ENCODE peak calls at places on chromosome 2, in eight cellular contexts. One of them, this sample, is unnamed.

GRCh38 chr2:201781583-201782051 is 884 bp upstream of the ALS2 start:
- DNase-seq in activated naive CD4-positive, alpha-beta T cell: no peak
- DNase-seq in activated CD8-positive, alpha-beta memory T cell treated with anti-CD3 and anti-CD28 coated beads for 4 hours: no peak
- DNase-seq in DMS79 treated with DMSO at 0.1 percent for 48 hours: peak
- DNase-seq in fibroblast of lung: no peak
- DNase-seq in AG04450: no peak
- DNase-seq in stimulated activated CD8-positive, alpha-beta memory T cell treated with anti-CD3 and anti-CD28 coated beads, Interleukin-12 subunit alpha, Interleukin-12 subunit beta, amount 100 ng/mL, for 4 hours: no peak
- DNase-seq in HTR-8/SVneo: no peak
- DNase-seq in this sample: no peak

GRCh38 chr2:226357816-226358215 is 441.8 kb downstream of the IRS1 start:
- DNase-seq in HTR-8/SVneo: no peak
- DNase-seq in stimulated activated CD8-positive, alpha-beta memory T cell treated with anti-CD3 and anti-CD28 coated beads, Interleukin-12 subunit alpha, Interleukin-12 subunit beta, amount 100 ng/mL, for 4 hours: no peak
- DNase-seq in fibroblast of lung: no peak
- DNase-seq in DMS79 treated with DMSO at 0.1 percent for 48 hours: no peak
- DNase-seq in AG04450: no peak
- DNase-seq in activated CD8-positive, alpha-beta memory T cell treated with anti-CD3 and anti-CD28 coated beads for 4 hours: no peak
- DNase-seq in activated naive CD4-positive, alpha-beta T cell: no peak
- DNase-seq in this sample: no peak

GRCh38 chr2:70078384-70078783 is 8.9 kb upstream of the PCBP1 start:
- DNase-seq in stimulated activated CD8-positive, alpha-beta memory T cell treated with anti-CD3 and anti-CD28 coated beads, Interleukin-12 subunit alpha, Interleukin-12 subunit beta, amount 100 ng/mL, for 4 hours: no peak
- DNase-seq in AG04450: no peak
- DNase-seq in activated CD8-positive, alpha-beta memory T cell treated with anti-CD3 and anti-CD28 coated beads for 4 hours: no peak
- DNase-seq in fibroblast of lung: no peak
- DNase-seq in activated naive CD4-positive, alpha-beta T cell: no peak
- DNase-seq in HTR-8/SVneo: no peak
- DNase-seq in DMS79 treated with DMSO at 0.1 percent for 48 hours: no peak
- DNase-seq in this sample: no peak

GRCh38 chr2:30209227-30209626 is 22.1 kb upstream of the LBH start:
- DNase-seq in stimulated activated CD8-positive, alpha-beta memory T cell treated with anti-CD3 and anti-CD28 coated beads, Interleukin-12 subunit alpha, Interleukin-12 subunit beta, amount 100 ng/mL, for 4 hours: no peak
- DNase-seq in fibroblast of lung: no peak
- DNase-seq in HTR-8/SVneo: no peak
- DNase-seq in AG04450: no peak
- DNase-seq in activated CD8-positive, alpha-beta memory T cell treated with anti-CD3 and anti-CD28 coated beads for 4 hours: no peak
- DNase-seq in activated naive CD4-positive, alpha-beta T cell: no peak
- DNase-seq in DMS79 treated with DMSO at 0.1 percent for 48 hours: no peak
- DNase-seq in this sample: no peak

GRCh38 chr2:5070257-5070656 is 621.9 kb upstream of the SOX11 start:
- DNase-seq in DMS79 treated with DMSO at 0.1 percent for 48 hours: peak
- DNase-seq in activated CD8-positive, alpha-beta memory T cell treated with anti-CD3 and anti-CD28 coated beads for 4 hours: no peak
- DNase-seq in AG04450: no peak
- DNase-seq in fibroblast of lung: no peak
- DNase-seq in HTR-8/SVneo: no peak
- DNase-seq in activated naive CD4-positive, alpha-beta T cell: no peak
- DNase-seq in stimulated activated CD8-positive, alpha-beta memory T cell treated with anti-CD3 and anti-CD28 coated beads, Interleukin-12 subunit alpha, Interleukin-12 subunit beta, amount 100 ng/mL, for 4 hours: no peak
- DNase-seq in this sample: no peak

GRCh38 chr2:199118701-199119241 is 339.0 kb downstream of the SATB2 start:
- DNase-seq in DMS79 treated with DMSO at 0.1 percent for 48 hours: no peak
- DNase-seq in fibroblast of lung: peak
- DNase-seq in activated naive CD4-positive, alpha-beta T cell: no peak
- DNase-seq in AG04450: no peak
- DNase-seq in activated CD8-positive, alpha-beta memory T cell treated with anti-CD3 and anti-CD28 coated beads for 4 hours: no peak
- DNase-seq in HTR-8/SVneo: no peak
- DNase-seq in stimulated activated CD8-positive, alpha-beta memory T cell treated with anti-CD3 and anti-CD28 coated beads, Interleukin-12 subunit alpha, Interleukin-12 subunit beta, amount 100 ng/mL, for 4 hours: no peak
- DNase-seq in this sample: no peak

GRCh38 chr2:167890739-167891138 is 356.7 kb downstream of the STK39 start:
- DNase-seq in activated naive CD4-positive, alpha-beta T cell: no peak
- DNase-seq in stimulated activated CD8-positive, alpha-beta memory T cell treated with anti-CD3 and anti-CD28 coated beads, Interleukin-12 subunit alpha, Interleukin-12 subunit beta, amount 100 ng/mL, for 4 hours: no peak
- DNase-seq in activated CD8-positive, alpha-beta memory T cell treated with anti-CD3 and anti-CD28 coated beads for 4 hours: no peak
- DNase-seq in HTR-8/SVneo: no peak
- DNase-seq in AG04450: no peak
- DNase-seq in DMS79 treated with DMSO at 0.1 percent for 48 hours: peak
- DNase-seq in fibroblast of lung: no peak
- DNase-seq in this sample: no peak

GRCh38 chr2:216404010-216404618 is 8.2 kb upstream of the SMARCAL1 start:
- DNase-seq in activated CD8-positive, alpha-beta memory T cell treated with anti-CD3 and anti-CD28 coated beads for 4 hours: peak
- DNase-seq in activated naive CD4-positive, alpha-beta T cell: no peak
- DNase-seq in DMS79 treated with DMSO at 0.1 percent for 48 hours: peak
- DNase-seq in HTR-8/SVneo: no peak
- DNase-seq in fibroblast of lung: no peak
- DNase-seq in stimulated activated CD8-positive, alpha-beta memory T cell treated with anti-CD3 and anti-CD28 coated beads, Interleukin-12 subunit alpha, Interleukin-12 subunit beta, amount 100 ng/mL, for 4 hours: no peak
- DNase-seq in AG04450: no peak
- DNase-seq in this sample: peak

GRCh38 chr2:32168513-32168912 is 2.8 kb downstream of the SLC30A6 start:
- DNase-seq in stimulated activated CD8-positive, alpha-beta memory T cell treated with anti-CD3 and anti-CD28 coated beads, Interleukin-12 subunit alpha, Interleukin-12 subunit beta, amount 100 ng/mL, for 4 hours: no peak
- DNase-seq in DMS79 treated with DMSO at 0.1 percent for 48 hours: peak
- DNase-seq in activated naive CD4-positive, alpha-beta T cell: no peak
- DNase-seq in HTR-8/SVneo: no peak
- DNase-seq in fibroblast of lung: no peak
- DNase-seq in AG04450: no peak
- DNase-seq in activated CD8-positive, alpha-beta memory T cell treated with anti-CD3 and anti-CD28 coated beads for 4 hours: no peak
- DNase-seq in this sample: no peak

GRCh38 chr2:206805922-206806607 is 40.7 kb downstream of the FASTKD2 start:
- DNase-seq in activated naive CD4-positive, alpha-beta T cell: no peak
- DNase-seq in DMS79 treated with DMSO at 0.1 percent for 48 hours: no peak
- DNase-seq in fibroblast of lung: no peak
- DNase-seq in HTR-8/SVneo: no peak
- DNase-seq in activated CD8-positive, alpha-beta memory T cell treated with anti-CD3 and anti-CD28 coated beads for 4 hours: no peak
- DNase-seq in stimulated activated CD8-positive, alpha-beta memory T cell treated with anti-CD3 and anti-CD28 coated beads, Interleukin-12 subunit alpha, Interleukin-12 subunit beta, amount 100 ng/mL, for 4 hours: no peak
- DNase-seq in AG04450: no peak
- DNase-seq in this sample: no peak

GRCh38 chr2:50749226-50749625 is 282.7 kb downstream of the NRXN1 start:
- DNase-seq in AG04450: no peak
- DNase-seq in DMS79 treated with DMSO at 0.1 percent for 48 hours: no peak
- DNase-seq in fibroblast of lung: peak
- DNase-seq in HTR-8/SVneo: no peak
- DNase-seq in activated CD8-positive, alpha-beta memory T cell treated with anti-CD3 and anti-CD28 coated beads for 4 hours: no peak
- DNase-seq in activated naive CD4-positive, alpha-beta T cell: no peak
- DNase-seq in stimulated activated CD8-positive, alpha-beta memory T cell treated with anti-CD3 and anti-CD28 coated beads, Interleukin-12 subunit alpha, Interleukin-12 subunit beta, amount 100 ng/mL, for 4 hours: no peak
- DNase-seq in this sample: no peak

GRCh38 chr2:106314427-106314826 is 120.3 kb upstream of the UXS1 start:
- DNase-seq in fibroblast of lung: no peak
- DNase-seq in HTR-8/SVneo: no peak
- DNase-seq in DMS79 treated with DMSO at 0.1 percent for 48 hours: no peak
- DNase-seq in AG04450: no peak
- DNase-seq in stimulated activated CD8-positive, alpha-beta memory T cell treated with anti-CD3 and anti-CD28 coated beads, Interleukin-12 subunit alpha, Interleukin-12 subunit beta, amount 100 ng/mL, for 4 hours: no peak
- DNase-seq in activated CD8-positive, alpha-beta memory T cell treated with anti-CD3 and anti-CD28 coated beads for 4 hours: no peak
- DNase-seq in activated naive CD4-positive, alpha-beta T cell: no peak
- DNase-seq in this sample: no peak

GRCh38 chr2:26581991-26582842 is 58.9 kb downstream of the CIB4 start:
- DNase-seq in stimulated activated CD8-positive, alpha-beta memory T cell treated with anti-CD3 and anti-CD28 coated beads, Interleukin-12 subunit alpha, Interleukin-12 subunit beta, amount 100 ng/mL, for 4 hours: no peak
- DNase-seq in activated CD8-positive, alpha-beta memory T cell treated with anti-CD3 and anti-CD28 coated beads for 4 hours: no peak
- DNase-seq in AG04450: no peak
- DNase-seq in fibroblast of lung: no peak
- DNase-seq in HTR-8/SVneo: no peak
- DNase-seq in activated naive CD4-positive, alpha-beta T cell: no peak
- DNase-seq in DMS79 treated with DMSO at 0.1 percent for 48 hours: no peak
- DNase-seq in this sample: no peak

GRCh38 chr2:219285894-219286425 is 6.8 kb downstream of the DNAJB2 start:
- DNase-seq in activated CD8-positive, alpha-beta memory T cell treated with anti-CD3 and anti-CD28 coated beads for 4 hours: no peak
- DNase-seq in DMS79 treated with DMSO at 0.1 percent for 48 hours: no peak
- DNase-seq in HTR-8/SVneo: no peak
- DNase-seq in fibroblast of lung: peak
- DNase-seq in AG04450: peak
- DNase-seq in stimulated activated CD8-positive, alpha-beta memory T cell treated with anti-CD3 and anti-CD28 coated beads, Interleukin-12 subunit alpha, Interleukin-12 subunit beta, amount 100 ng/mL, for 4 hours: no peak
- DNase-seq in activated naive CD4-positive, alpha-beta T cell: no peak
- DNase-seq in this sample: no peak

GRCh38 chr2:215364157-215365155 is 52.6 kb downstream of the ATIC start:
- DNase-seq in stimulated activated CD8-positive, alpha-beta memory T cell treated with anti-CD3 and anti-CD28 coated beads, Interleukin-12 subunit alpha, Interleukin-12 subunit beta, amount 100 ng/mL, for 4 hours: no peak
- DNase-seq in DMS79 treated with DMSO at 0.1 percent for 48 hours: no peak
- DNase-seq in HTR-8/SVneo: no peak
- DNase-seq in AG04450: no peak
- DNase-seq in activated CD8-positive, alpha-beta memory T cell treated with anti-CD3 and anti-CD28 coated beads for 4 hours: no peak
- DNase-seq in activated naive CD4-positive, alpha-beta T cell: no peak
- DNase-seq in fibroblast of lung: peak
- DNase-seq in this sample: no peak

GRCh38 chr2:223096571-223096970 is 44.6 kb downstream of the KCNE4 start:
- DNase-seq in activated CD8-positive, alpha-beta memory T cell treated with anti-CD3 and anti-CD28 coated beads for 4 hours: no peak
- DNase-seq in HTR-8/SVneo: no peak
- DNase-seq in fibroblast of lung: peak
- DNase-seq in AG04450: no peak
- DNase-seq in DMS79 treated with DMSO at 0.1 percent for 48 hours: no peak
- DNase-seq in stimulated activated CD8-positive, alpha-beta memory T cell treated with anti-CD3 and anti-CD28 coated beads, Interleukin-12 subunit alpha, Interleukin-12 subunit beta, amount 100 ng/mL, for 4 hours: no peak
- DNase-seq in activated naive CD4-positive, alpha-beta T cell: no peak
- DNase-seq in this sample: no peak

GRCh38 chr2:189015378-189015777 is 41.2 kb downstream of the COL3A1 start:
- DNase-seq in stimulated activated CD8-positive, alpha-beta memory T cell treated with anti-CD3 and anti-CD28 coated beads, Interleukin-12 subunit alpha, Interleukin-12 subunit beta, amount 100 ng/mL, for 4 hours: no peak
- DNase-seq in activated naive CD4-positive, alpha-beta T cell: no peak
- DNase-seq in DMS79 treated with DMSO at 0.1 percent for 48 hours: no peak
- DNase-seq in HTR-8/SVneo: no peak
- DNase-seq in activated CD8-positive, alpha-beta memory T cell treated with anti-CD3 and anti-CD28 coated beads for 4 hours: no peak
- DNase-seq in fibroblast of lung: peak
- DNase-seq in AG04450: no peak
- DNase-seq in this sample: no peak

GRCh38 chr2:237498341-237498740 is 11.3 kb downstream of the MLPH start:
- DNase-seq in AG04450: no peak
- DNase-seq in DMS79 treated with DMSO at 0.1 percent for 48 hours: no peak
- DNase-seq in activated naive CD4-positive, alpha-beta T cell: no peak
- DNase-seq in HTR-8/SVneo: no peak
- DNase-seq in fibroblast of lung: no peak
- DNase-seq in activated CD8-positive, alpha-beta memory T cell treated with anti-CD3 and anti-CD28 coated beads for 4 hours: no peak
- DNase-seq in stimulated activated CD8-positive, alpha-beta memory T cell treated with anti-CD3 and anti-CD28 coated beads, Interleukin-12 subunit alpha, Interleukin-12 subunit beta, amount 100 ng/mL, for 4 hours: no peak
- DNase-seq in this sample: no peak

GRCh38 chr2:232085826-232086425 is 124.4 kb downstream of the DIS3L2 start:
- DNase-seq in stimulated activated CD8-positive, alpha-beta memory T cell treated with anti-CD3 and anti-CD28 coated beads, Interleukin-12 subunit alpha, Interleukin-12 subunit beta, amount 100 ng/mL, for 4 hours: no peak
- DNase-seq in AG04450: no peak
- DNase-seq in DMS79 treated with DMSO at 0.1 percent for 48 hours: no peak
- DNase-seq in HTR-8/SVneo: no peak
- DNase-seq in activated CD8-positive, alpha-beta memory T cell treated with anti-CD3 and anti-CD28 coated beads for 4 hours: no peak
- DNase-seq in activated naive CD4-positive, alpha-beta T cell: no peak
- DNase-seq in fibroblast of lung: peak
- DNase-seq in this sample: no peak

GRCh38 chr2:217415316-217415715 is 555.5 kb upstream of the TNP1 start:
- DNase-seq in DMS79 treated with DMSO at 0.1 percent for 48 hours: no peak
- DNase-seq in fibroblast of lung: no peak
- DNase-seq in stimulated activated CD8-positive, alpha-beta memory T cell treated with anti-CD3 and anti-CD28 coated beads, Interleukin-12 subunit alpha, Interleukin-12 subunit beta, amount 100 ng/mL, for 4 hours: no peak
- DNase-seq in HTR-8/SVneo: no peak
- DNase-seq in AG04450: no peak
- DNase-seq in activated naive CD4-positive, alpha-beta T cell: no peak
- DNase-seq in activated CD8-positive, alpha-beta memory T cell treated with anti-CD3 and anti-CD28 coated beads for 4 hours: no peak
- DNase-seq in this sample: no peak

GRCh38 chr2:224802407-224802806 is 86.2 kb upstream of the CCDC195 start:
- DNase-seq in AG04450: no peak
- DNase-seq in stimulated activated CD8-positive, alpha-beta memory T cell treated with anti-CD3 and anti-CD28 coated beads, Interleukin-12 subunit alpha, Interleukin-12 subunit beta, amount 100 ng/mL, for 4 hours: no peak
- DNase-seq in DMS79 treated with DMSO at 0.1 percent for 48 hours: no peak
- DNase-seq in fibroblast of lung: peak
- DNase-seq in HTR-8/SVneo: peak
- DNase-seq in activated CD8-positive, alpha-beta memory T cell treated with anti-CD3 and anti-CD28 coated beads for 4 hours: no peak
- DNase-seq in activated naive CD4-positive, alpha-beta T cell: no peak
- DNase-seq in this sample: no peak

GRCh38 chr2:12931211-12931844 is 214.6 kb downstream of the TRIB2 start:
- DNase-seq in HTR-8/SVneo: peak
- DNase-seq in activated naive CD4-positive, alpha-beta T cell: no peak
- DNase-seq in activated CD8-positive, alpha-beta memory T cell treated with anti-CD3 and anti-CD28 coated beads for 4 hours: no peak
- DNase-seq in AG04450: peak
- DNase-seq in stimulated activated CD8-positive, alpha-beta memory T cell treated with anti-CD3 and anti-CD28 coated beads, Interleukin-12 subunit alpha, Interleukin-12 subunit beta, amount 100 ng/mL, for 4 hours: no peak
- DNase-seq in fibroblast of lung: peak
- DNase-seq in DMS79 treated with DMSO at 0.1 percent for 48 hours: peak
- DNase-seq in this sample: no peak

GRCh38 chr2:55487686-55488085 is 31.8 kb upstream of the CFAP36 start:
- DNase-seq in AG04450: no peak
- DNase-seq in DMS79 treated with DMSO at 0.1 percent for 48 hours: no peak
- DNase-seq in fibroblast of lung: no peak
- DNase-seq in stimulated activated CD8-positive, alpha-beta memory T cell treated with anti-CD3 and anti-CD28 coated beads, Interleukin-12 subunit alpha, Interleukin-12 subunit beta, amount 100 ng/mL, for 4 hours: no peak
- DNase-seq in activated naive CD4-positive, alpha-beta T cell: no peak
- DNase-seq in HTR-8/SVneo: no peak
- DNase-seq in activated CD8-positive, alpha-beta memory T cell treated with anti-CD3 and anti-CD28 coated beads for 4 hours: no peak
- DNase-seq in this sample: no peak

GRCh38 chr2:78408795-78409118 is 616.7 kb upstream of the REG3G start:
- DNase-seq in activated CD8-positive, alpha-beta memory T cell treated with anti-CD3 and anti-CD28 coated beads for 4 hours: no peak
- DNase-seq in DMS79 treated with DMSO at 0.1 percent for 48 hours: no peak
- DNase-seq in stimulated activated CD8-positive, alpha-beta memory T cell treated with anti-CD3 and anti-CD28 coated beads, Interleukin-12 subunit alpha, Interleukin-12 subunit beta, amount 100 ng/mL, for 4 hours: no peak
- DNase-seq in activated naive CD4-positive, alpha-beta T cell: no peak
- DNase-seq in fibroblast of lung: no peak
- DNase-seq in HTR-8/SVneo: no peak
- DNase-seq in AG04450: no peak
- DNase-seq in this sample: no peak

GRCh38 chr2:144516981-144517824 is 2.7 kb downstream of the ZEB2 start:
- DNase-seq in fibroblast of lung: peak
- DNase-seq in DMS79 treated with DMSO at 0.1 percent for 48 hours: peak
- DNase-seq in activated naive CD4-positive, alpha-beta T cell: no peak
- DNase-seq in activated CD8-positive, alpha-beta memory T cell treated with anti-CD3 and anti-CD28 coated beads for 4 hours: peak
- DNase-seq in AG04450: peak
- DNase-seq in stimulated activated CD8-positive, alpha-beta memory T cell treated with anti-CD3 and anti-CD28 coated beads, Interleukin-12 subunit alpha, Interleukin-12 subunit beta, amount 100 ng/mL, for 4 hours: peak
- DNase-seq in HTR-8/SVneo: no peak
- DNase-seq in this sample: peak

GRCh38 chr2:167908786-167909185 is 338.6 kb downstream of the STK39 start:
- DNase-seq in HTR-8/SVneo: no peak
- DNase-seq in stimulated activated CD8-positive, alpha-beta memory T cell treated with anti-CD3 and anti-CD28 coated beads, Interleukin-12 subunit alpha, Interleukin-12 subunit beta, amount 100 ng/mL, for 4 hours: no peak
- DNase-seq in DMS79 treated with DMSO at 0.1 percent for 48 hours: no peak
- DNase-seq in AG04450: no peak
- DNase-seq in activated naive CD4-positive, alpha-beta T cell: no peak
- DNase-seq in fibroblast of lung: no peak
- DNase-seq in activated CD8-positive, alpha-beta memory T cell treated with anti-CD3 and anti-CD28 coated beads for 4 hours: no peak
- DNase-seq in this sample: no peak

GRCh38 chr2:128292599-128293425 is 25.9 kb downstream of the HS6ST1 start:
- DNase-seq in DMS79 treated with DMSO at 0.1 percent for 48 hours: no peak
- DNase-seq in HTR-8/SVneo: no peak
- DNase-seq in fibroblast of lung: no peak
- DNase-seq in AG04450: no peak
- DNase-seq in activated naive CD4-positive, alpha-beta T cell: no peak
- DNase-seq in activated CD8-positive, alpha-beta memory T cell treated with anti-CD3 and anti-CD28 coated beads for 4 hours: no peak
- DNase-seq in stimulated activated CD8-positive, alpha-beta memory T cell treated with anti-CD3 and anti-CD28 coated beads, Interleukin-12 subunit alpha, Interleukin-12 subunit beta, amount 100 ng/mL, for 4 hours: no peak
- DNase-seq in this sample: no peak

GRCh38 chr2:42383855-42384530 is 23.0 kb upstream of the COX7A2L start:
- DNase-seq in activated CD8-positive, alpha-beta memory T cell treated with anti-CD3 and anti-CD28 coated beads for 4 hours: no peak
- DNase-seq in DMS79 treated with DMSO at 0.1 percent for 48 hours: no peak
- DNase-seq in HTR-8/SVneo: no peak
- DNase-seq in fibroblast of lung: no peak
- DNase-seq in AG04450: no peak
- DNase-seq in stimulated activated CD8-positive, alpha-beta memory T cell treated with anti-CD3 and anti-CD28 coated beads, Interleukin-12 subunit alpha, Interleukin-12 subunit beta, amount 100 ng/mL, for 4 hours: no peak
- DNase-seq in activated naive CD4-positive, alpha-beta T cell: no peak
- DNase-seq in this sample: no peak

GRCh38 chr2:59025157-59025757 is 784.1 kb upstream of the FANCL start:
- DNase-seq in DMS79 treated with DMSO at 0.1 percent for 48 hours: no peak
- DNase-seq in AG04450: no peak
- DNase-seq in activated CD8-positive, alpha-beta memory T cell treated with anti-CD3 and anti-CD28 coated beads for 4 hours: no peak
- DNase-seq in fibroblast of lung: peak
- DNase-seq in activated naive CD4-positive, alpha-beta T cell: no peak
- DNase-seq in HTR-8/SVneo: peak
- DNase-seq in stimulated activated CD8-positive, alpha-beta memory T cell treated with anti-CD3 and anti-CD28 coated beads, Interleukin-12 subunit alpha, Interleukin-12 subunit beta, amount 100 ng/mL, for 4 hours: no peak
- DNase-seq in this sample: no peak

GRCh38 chr2:234446404-234447076 is 50.3 kb downstream of the ARL4C start:
- DNase-seq in HTR-8/SVneo: no peak
- DNase-seq in activated CD8-positive, alpha-beta memory T cell treated with anti-CD3 and anti-CD28 coated beads for 4 hours: peak
- DNase-seq in AG04450: no peak
- DNase-seq in stimulated activated CD8-positive, alpha-beta memory T cell treated with anti-CD3 and anti-CD28 coated beads, Interleukin-12 subunit alpha, Interleukin-12 subunit beta, amount 100 ng/mL, for 4 hours: peak
- DNase-seq in DMS79 treated with DMSO at 0.1 percent for 48 hours: no peak
- DNase-seq in activated naive CD4-positive, alpha-beta T cell: no peak
- DNase-seq in fibroblast of lung: no peak
- DNase-seq in this sample: peak

GRCh38 chr2:133504566-133505505 is 63.4 kb downstream of the NCKAP5 start:
- DNase-seq in HTR-8/SVneo: peak
- DNase-seq in DMS79 treated with DMSO at 0.1 percent for 48 hours: peak
- DNase-seq in AG04450: no peak
- DNase-seq in stimulated activated CD8-positive, alpha-beta memory T cell treated with anti-CD3 and anti-CD28 coated beads, Interleukin-12 subunit alpha, Interleukin-12 subunit beta, amount 100 ng/mL, for 4 hours: no peak
- DNase-seq in activated naive CD4-positive, alpha-beta T cell: no peak
- DNase-seq in activated CD8-positive, alpha-beta memory T cell treated with anti-CD3 and anti-CD28 coated beads for 4 hours: no peak
- DNase-seq in fibroblast of lung: peak
- DNase-seq in this sample: no peak

GRCh38 chr2:53600835-53601234 is 166.8 kb upstream of the CHAC2 start:
- DNase-seq in fibroblast of lung: peak
- DNase-seq in HTR-8/SVneo: no peak
- DNase-seq in activated naive CD4-positive, alpha-beta T cell: no peak
- DNase-seq in DMS79 treated with DMSO at 0.1 percent for 48 hours: peak
- DNase-seq in activated CD8-positive, alpha-beta memory T cell treated with anti-CD3 and anti-CD28 coated beads for 4 hours: no peak
- DNase-seq in stimulated activated CD8-positive, alpha-beta memory T cell treated with anti-CD3 and anti-CD28 coated beads, Interleukin-12 subunit alpha, Interleukin-12 subunit beta, amount 100 ng/mL, for 4 hours: no peak
- DNase-seq in AG04450: no peak
- DNase-seq in this sample: no peak

GRCh38 chr2:236434593-236434992 is 135.0 kb upstream of the ACKR3 start:
- DNase-seq in stimulated activated CD8-positive, alpha-beta memory T cell treated with anti-CD3 and anti-CD28 coated beads, Interleukin-12 subunit alpha, Interleukin-12 subunit beta, amount 100 ng/mL, for 4 hours: no peak
- DNase-seq in DMS79 treated with DMSO at 0.1 percent for 48 hours: peak
- DNase-seq in AG04450: no peak
- DNase-seq in HTR-8/SVneo: no peak
- DNase-seq in activated CD8-positive, alpha-beta memory T cell treated with anti-CD3 and anti-CD28 coated beads for 4 hours: no peak
- DNase-seq in fibroblast of lung: no peak
- DNase-seq in activated naive CD4-positive, alpha-beta T cell: no peak
- DNase-seq in this sample: no peak

GRCh38 chr2:132646805-132647115 is 23.2 kb downstream of the LYPD1 start:
- DNase-seq in HTR-8/SVneo: no peak
- DNase-seq in activated naive CD4-positive, alpha-beta T cell: no peak
- DNase-seq in AG04450: no peak
- DNase-seq in activated CD8-positive, alpha-beta memory T cell treated with anti-CD3 and anti-CD28 coated beads for 4 hours: no peak
- DNase-seq in stimulated activated CD8-positive, alpha-beta memory T cell treated with anti-CD3 and anti-CD28 coated beads, Interleukin-12 subunit alpha, Interleukin-12 subunit beta, amount 100 ng/mL, for 4 hours: no peak
- DNase-seq in DMS79 treated with DMSO at 0.1 percent for 48 hours: no peak
- DNase-seq in fibroblast of lung: peak
- DNase-seq in this sample: no peak